ENCODE peak calls at places on chromosomes 11 and 22, in nine cellular contexts. One of them, this sample, is unnamed.

GRCh38 chr11:818396-819128 is at the start of gene PNPLA2:
- DNase-seq in germinal center: no peak
- DNase-seq in HFF-Myc: no peak
- DNase-seq in adipocyte: peak
- DNase-seq in psoas muscle: peak
- DNase-seq in HepG2: peak
- DNase-seq in pancreas: peak
- DNase-seq in memory B cell: no peak
- DNase-seq in right lobe of liver: no peak
- DNase-seq in this sample: no peak

GRCh38 chr11:118910309-118911112 is 15.2 kb downstream of the BCL9L start:
- DNase-seq in germinal center: no peak
- DNase-seq in HFF-Myc: no peak
- DNase-seq in adipocyte: peak
- DNase-seq in psoas muscle: peak
- DNase-seq in HepG2: peak
- DNase-seq in pancreas: peak
- DNase-seq in memory B cell: no peak
- DNase-seq in right lobe of liver: no peak
- DNase-seq in this sample: peak

GRCh38 chr22:40678493-40679248 is 613 bp upstream of the MCHR1 start:
- DNase-seq in germinal center: no peak
- DNase-seq in HFF-Myc: no peak
- DNase-seq in adipocyte: no peak
- DNase-seq in psoas muscle: no peak
- DNase-seq in HepG2: peak
- DNase-seq in pancreas: no peak
- DNase-seq in memory B cell: no peak
- DNase-seq in right lobe of liver: peak
- DNase-seq in this sample: no peak

GRCh38 chr11:34411786-34412185 is 26.9 kb upstream of the CAT start:
- DNase-seq in germinal center: no peak
- DNase-seq in HFF-Myc: no peak
- DNase-seq in adipocyte: no peak
- DNase-seq in psoas muscle: no peak
- DNase-seq in HepG2: no peak
- DNase-seq in pancreas: no peak
- DNase-seq in memory B cell: no peak
- DNase-seq in right lobe of liver: no peak
- DNase-seq in this sample: no peak

GRCh38 chr11:76698321-76699043 is 27.9 kb upstream of the LRRC32 start:
- DNase-seq in germinal center: no peak
- DNase-seq in HFF-Myc: no peak
- DNase-seq in adipocyte: no peak
- DNase-seq in psoas muscle: no peak
- DNase-seq in HepG2: no peak
- DNase-seq in pancreas: no peak
- DNase-seq in memory B cell: no peak
- DNase-seq in right lobe of liver: no peak
- DNase-seq in this sample: no peak

GRCh38 chr11:61752117-61752924 is at the start of gene MYRF:
- DNase-seq in germinal center: peak
- DNase-seq in HFF-Myc: no peak
- DNase-seq in adipocyte: peak
- DNase-seq in psoas muscle: peak
- DNase-seq in HepG2: no peak
- DNase-seq in pancreas: peak
- DNase-seq in memory B cell: peak
- DNase-seq in right lobe of liver: no peak
- DNase-seq in this sample: peak

GRCh38 chr11:103007521-103007920 is 52.0 kb upstream of the MMP13 start:
- DNase-seq in germinal center: no peak
- DNase-seq in HFF-Myc: no peak
- DNase-seq in adipocyte: peak
- DNase-seq in psoas muscle: no peak
- DNase-seq in HepG2: no peak
- DNase-seq in pancreas: no peak
- DNase-seq in memory B cell: no peak
- DNase-seq in right lobe of liver: no peak
- DNase-seq in this sample: no peak

GRCh38 chr11:60699282-60699681 is at the start of gene MS4A8:
- DNase-seq in germinal center: no peak
- DNase-seq in HFF-Myc: no peak
- DNase-seq in adipocyte: no peak
- DNase-seq in psoas muscle: no peak
- DNase-seq in HepG2: no peak
- DNase-seq in pancreas: peak
- DNase-seq in memory B cell: no peak
- DNase-seq in right lobe of liver: no peak
- DNase-seq in this sample: no peak

GRCh38 chr11:117944554-117944953 is 15.4 kb upstream of the TMPRSS13 start:
- DNase-seq in germinal center: no peak
- DNase-seq in HFF-Myc: no peak
- DNase-seq in adipocyte: no peak
- DNase-seq in psoas muscle: no peak
- DNase-seq in HepG2: no peak
- DNase-seq in pancreas: no peak
- DNase-seq in memory B cell: no peak
- DNase-seq in right lobe of liver: no peak
- DNase-seq in this sample: no peak

GRCh38 chr11:68670208-68670992 is 13.9 kb upstream of the GAL start:
- DNase-seq in germinal center: no peak
- DNase-seq in HFF-Myc: no peak
- DNase-seq in adipocyte: no peak
- DNase-seq in psoas muscle: no peak
- DNase-seq in HepG2: no peak
- DNase-seq in pancreas: no peak
- DNase-seq in memory B cell: no peak
- DNase-seq in right lobe of liver: peak
- DNase-seq in this sample: no peak

GRCh38 chr11:827146-827860 is 416 bp upstream of the CRACR2B start:
- DNase-seq in germinal center: no peak
- DNase-seq in HFF-Myc: no peak
- DNase-seq in adipocyte: no peak
- DNase-seq in psoas muscle: no peak
- DNase-seq in HepG2: peak
- DNase-seq in pancreas: peak
- DNase-seq in memory B cell: no peak
- DNase-seq in right lobe of liver: no peak
- DNase-seq in this sample: no peak

GRCh38 chr11:106327134-106327533 is 249.7 kb downstream of the AASDHPPT start:
- DNase-seq in germinal center: no peak
- DNase-seq in HFF-Myc: no peak
- DNase-seq in adipocyte: no peak
- DNase-seq in psoas muscle: no peak
- DNase-seq in HepG2: no peak
- DNase-seq in pancreas: no peak
- DNase-seq in memory B cell: no peak
- DNase-seq in right lobe of liver: no peak
- DNase-seq in this sample: no peak

GRCh38 chr11:123645576-123645975 is 8.8 kb downstream of the SCN3B start:
- DNase-seq in germinal center: no peak
- DNase-seq in HFF-Myc: no peak
- DNase-seq in adipocyte: no peak
- DNase-seq in psoas muscle: no peak
- DNase-seq in HepG2: no peak
- DNase-seq in pancreas: no peak
- DNase-seq in memory B cell: no peak
- DNase-seq in right lobe of liver: no peak
- DNase-seq in this sample: no peak

GRCh38 chr11:16587670-16588069 is 150.8 kb upstream of the C11orf58 start:
- DNase-seq in germinal center: no peak
- DNase-seq in HFF-Myc: no peak
- DNase-seq in adipocyte: no peak
- DNase-seq in psoas muscle: peak
- DNase-seq in HepG2: no peak
- DNase-seq in pancreas: peak
- DNase-seq in memory B cell: no peak
- DNase-seq in right lobe of liver: no peak
- DNase-seq in this sample: no peak

GRCh38 chr22:42114721-42115120 is 15.9 kb downstream of the CYP2D6 start:
- DNase-seq in germinal center: no peak
- DNase-seq in HFF-Myc: no peak
- DNase-seq in adipocyte: peak
- DNase-seq in psoas muscle: no peak
- DNase-seq in HepG2: peak
- DNase-seq in pancreas: peak
- DNase-seq in memory B cell: no peak
- DNase-seq in right lobe of liver: no peak
- DNase-seq in this sample: no peak

GRCh38 chr11:126190792-126191191 is 20.7 kb downstream of the RPUSD4 start:
- DNase-seq in germinal center: no peak
- DNase-seq in HFF-Myc: no peak
- DNase-seq in adipocyte: no peak
- DNase-seq in psoas muscle: no peak
- DNase-seq in HepG2: no peak
- DNase-seq in pancreas: no peak
- DNase-seq in memory B cell: no peak
- DNase-seq in right lobe of liver: no peak
- DNase-seq in this sample: no peak

GRCh38 chr11:101003468-101003867 is 126.1 kb downstream of the PGR start:
- DNase-seq in germinal center: no peak
- DNase-seq in HFF-Myc: no peak
- DNase-seq in adipocyte: no peak
- DNase-seq in psoas muscle: no peak
- DNase-seq in HepG2: peak
- DNase-seq in pancreas: no peak
- DNase-seq in memory B cell: no peak
- DNase-seq in right lobe of liver: no peak
- DNase-seq in this sample: no peak

GRCh38 chr11:19793356-19793755 is 80.7 kb downstream of the NAV2 start:
- DNase-seq in germinal center: no peak
- DNase-seq in HFF-Myc: no peak
- DNase-seq in adipocyte: no peak
- DNase-seq in psoas muscle: no peak
- DNase-seq in HepG2: no peak
- DNase-seq in pancreas: peak
- DNase-seq in memory B cell: no peak
- DNase-seq in right lobe of liver: no peak
- DNase-seq in this sample: no peak

GRCh38 chr11:134386945-134387344 is 25.1 kb downstream of the B3GAT1 start:
- DNase-seq in germinal center: no peak
- DNase-seq in HFF-Myc: no peak
- DNase-seq in adipocyte: no peak
- DNase-seq in psoas muscle: no peak
- DNase-seq in HepG2: no peak
- DNase-seq in pancreas: no peak
- DNase-seq in memory B cell: no peak
- DNase-seq in right lobe of liver: no peak
- DNase-seq in this sample: no peak

GRCh38 chr22:47190276-47190956 is 428.0 kb downstream of the TBC1D22A start:
- DNase-seq in germinal center: no peak
- DNase-seq in HFF-Myc: no peak
- DNase-seq in adipocyte: no peak
- DNase-seq in psoas muscle: no peak
- DNase-seq in HepG2: no peak
- DNase-seq in pancreas: peak
- DNase-seq in memory B cell: no peak
- DNase-seq in right lobe of liver: peak
- DNase-seq in this sample: peak

GRCh38 chr11:119210035-119210434 is 3.9 kb downstream of the CBL start:
- DNase-seq in germinal center: no peak
- DNase-seq in HFF-Myc: no peak
- DNase-seq in adipocyte: no peak
- DNase-seq in psoas muscle: no peak
- DNase-seq in HepG2: no peak
- DNase-seq in pancreas: no peak
- DNase-seq in memory B cell: no peak
- DNase-seq in right lobe of liver: no peak
- DNase-seq in this sample: no peak

GRCh38 chr11:86749861-86750401 is 50.4 kb upstream of the PRSS23 start:
- DNase-seq in germinal center: no peak
- DNase-seq in HFF-Myc: no peak
- DNase-seq in adipocyte: peak
- DNase-seq in psoas muscle: no peak
- DNase-seq in HepG2: no peak
- DNase-seq in pancreas: no peak
- DNase-seq in memory B cell: no peak
- DNase-seq in right lobe of liver: no peak
- DNase-seq in this sample: no peak

GRCh38 chr11:74463216-74463615 is 4.1 kb downstream of the KCNE3 start:
- DNase-seq in germinal center: no peak
- DNase-seq in HFF-Myc: no peak
- DNase-seq in adipocyte: no peak
- DNase-seq in psoas muscle: no peak
- DNase-seq in HepG2: no peak
- DNase-seq in pancreas: no peak
- DNase-seq in memory B cell: no peak
- DNase-seq in right lobe of liver: no peak
- DNase-seq in this sample: no peak

GRCh38 chr11:64787526-64788320 is 9.4 kb upstream of the SF1 start:
- DNase-seq in germinal center: peak
- DNase-seq in HFF-Myc: no peak
- DNase-seq in adipocyte: peak
- DNase-seq in psoas muscle: peak
- DNase-seq in HepG2: peak
- DNase-seq in pancreas: peak
- DNase-seq in memory B cell: peak
- DNase-seq in right lobe of liver: peak
- DNase-seq in this sample: peak

GRCh38 chr11:46290598-46291309 is 13.3 kb downstream of the CREB3L1 start:
- DNase-seq in germinal center: no peak
- DNase-seq in HFF-Myc: peak
- DNase-seq in adipocyte: peak
- DNase-seq in psoas muscle: peak
- DNase-seq in HepG2: no peak
- DNase-seq in pancreas: peak
- DNase-seq in memory B cell: no peak
- DNase-seq in right lobe of liver: no peak
- DNase-seq in this sample: no peak